ENCODE peak calls at places on chromosome 3, in nine cellular contexts. B is activated naive CD4-positive, alpha-beta T cell; U is NCI-H1092 treated with DMSO at 0.1 percent for 48 hours; F is pulmonary artery endothelial cell; V is HFFc6; P is NCI-H1930; W is LHCN-M2; K is endothelial cell; G is activated T-helper 1 cell treated with Interleukin-2 at 50 U/mL for 16 hours. X is an unnamed sample.
A peak's percentile ranks its signal among the peaks of the same experiment; 100 is the strongest.

GRCh38 chr3:4071481-4072184 is 231.5 kb upstream of the SETMAR start:
- DNase-seq in B (no peak), U (no peak), F (no peak), V (no peak), P (no peak), W (no peak), K (peak; percentile 6), G (no peak), X (no peak)

GRCh38 chr3:64188810-64189560 is 36.3 kb downstream of the PRICKLE2 start:
- DNase-seq in B (no peak), U (no peak), F (peak; percentile 94), V (peak; percentile 78), P (no peak), W (peak; percentile 94), K (peak; percentile 9), G (no peak), X (peak; percentile 81)

GRCh38 chr3:172666181-172666872 is 44.5 kb downstream of the NCEH1 start:
- DNase-seq in B (no peak), U (no peak), F (no peak), V (no peak), P (peak; percentile 29), W (no peak), K (no peak), G (no peak), X (no peak)

GRCh38 chr3:130395916-130396315 is 50.4 kb downstream of the COL6A5 start:
- DNase-seq in B (no peak), U (no peak), F (no peak), V (no peak), P (no peak), W (peak; percentile 90), K (no peak), G (no peak), X (peak; percentile 16)

GRCh38 chr3:35528728-35529127 is 110.6 kb upstream of the ARPP21 start:
- DNase-seq in B (no peak), U (no peak), F (no peak), V (no peak), P (no peak), W (peak; percentile 18), K (no peak), G (no peak), X (no peak)

GRCh38 chr3:169573129-169573528 is 90.4 kb downstream of the MECOM start:
- DNase-seq in B (no peak), U (no peak), F (no peak), V (no peak), P (no peak), W (no peak), K (no peak), G (no peak), X (no peak)

GRCh38 chr3:59150039-59150438 is 100.2 kb upstream of the CFAP20DC start:
- DNase-seq in B (no peak), U (no peak), F (no peak), V (no peak), P (no peak), W (no peak), K (no peak), G (no peak), X (no peak)

GRCh38 chr3:6921041-6921440 is 60.1 kb downstream of the GRM7 start:
- DNase-seq in B (no peak), U (peak; percentile 2), F (no peak), V (no peak), P (no peak), W (no peak), K (no peak), G (no peak), X (no peak)

X was measured in AG08395.